ENCODE peak calls at places on chromosomes 13 and 19, in nine cellular contexts. Z is H9, F is endodermal cell, C is brain microvascular endothelial cell, Y is right atrium auricular region, D is suprapubic skin, W is A549, N is lower lobe of right lung, A is IMR-90. L is an unnamed sample.

GRCh38 chr13:110590577-110590976 is 24.8 kb upstream of the NAXD start:
- DNase-seq in Z (no peak), F (peak), C (no peak), Y (no peak), D (no peak), W (no peak), N (peak), A (no peak), L (peak)

GRCh38 chr13:79662882-79663281 is 181.9 kb downstream of the NDFIP2 start:
- DNase-seq in Z (no peak), F (no peak), C (no peak), Y (no peak), D (no peak), W (peak), N (no peak), A (no peak), L (no peak)

GRCh38 chr13:84645196-84646071 is 763.2 kb upstream of the SLITRK1 start:
- DNase-seq in Z (no peak), F (no peak), C (no peak), Y (no peak), D (no peak), W (no peak), N (no peak), A (peak), L (no peak)

GRCh38 chr13:20824762-20825161 is 51.0 kb upstream of the EEF1AKMT1 start:
- DNase-seq in Z (no peak), F (no peak), C (peak), Y (no peak), D (no peak), W (no peak), N (no peak), A (peak), L (no peak)

GRCh38 chr19:53132231-53132991 is at the start of gene ZNF415:
- DNase-seq in Z (peak), F (peak), C (peak), Y (peak), D (no peak), W (no peak), N (peak), A (peak), L (peak)

GRCh38 chr19:28556371-28556770 is 656.6 kb downstream of the UQCRFS1 start:
- DNase-seq in Z (peak), F (peak), C (no peak), Y (no peak), D (no peak), W (no peak), N (no peak), A (no peak), L (no peak)

GRCh38 chr13:38173403-38173802 is 176.2 kb upstream of the UFM1 start:
- DNase-seq in Z (peak), F (peak), C (no peak), Y (no peak), D (no peak), W (no peak), N (no peak), A (no peak), L (no peak)

GRCh38 chr13:79745141-79745540 is 264.2 kb downstream of the NDFIP2 start:
- DNase-seq in Z (no peak), F (no peak), C (no peak), Y (no peak), D (no peak), W (no peak), N (no peak), A (no peak), L (no peak)

GRCh38 chr19:5943623-5944022 is 29.6 kb downstream of the CAPS start:
- DNase-seq in Z (no peak), F (no peak), C (peak), Y (no peak), D (no peak), W (no peak), N (no peak), A (peak), L (no peak)

GRCh38 chr19:2945575-2946184 is 909 bp upstream of the ZNF77 start:
- DNase-seq in Z (no peak), F (no peak), C (no peak), Y (no peak), D (no peak), W (no peak), N (no peak), A (no peak), L (no peak)
- H3K27ac ChIP-seq in Z (no peak), F (no peak), C (peak), Y (peak), D (peak), W (peak), N (peak), A (no peak), L (peak)

GRCh38 chr13:112392719-112393118 is 16.6 kb downstream of the SPACA7 start:
- DNase-seq in Z (no peak), F (no peak), C (no peak), Y (no peak), D (no peak), W (no peak), N (no peak), A (no peak), L (no peak)
- TF ChIP-seq CTCF in Z (peak), F (peak), C (no peak), Y (no peak), D (no peak), W (no peak), N (no peak), A (no peak), L (no peak)

GRCh38 chr19:46862504-46862835 is 1.7 kb downstream of the ARHGAP35 start:
- DNase-seq in Z (no peak), F (no peak), C (no peak), Y (no peak), D (peak), W (no peak), N (no peak), A (no peak), L (no peak)
- H3K27ac ChIP-seq in Z (no peak), F (no peak), C (peak), Y (peak), D (peak), W (peak), N (peak), A (peak), L (peak)

GRCh38 chr19:15437355-15438123 is 12.2 kb downstream of the WIZ start:
- DNase-seq in Z (no peak), F (no peak), C (no peak), Y (no peak), D (no peak), W (no peak), N (no peak), A (peak), L (no peak)
- TF ChIP-seq CTCF in Z (no peak), F (no peak), C (peak), Y (no peak), D (no peak), W (no peak), N (no peak), A (peak), L (peak)

GRCh38 chr19:2455481-2456300 is 1.1 kb downstream of the LMNB2 start:
- DNase-seq in Z (no peak), F (peak), C (no peak), Y (no peak), D (no peak), W (no peak), N (peak), A (no peak), L (no peak)
- H3K27ac ChIP-seq in Z (no peak), F (peak), C (peak), Y (peak), D (no peak), W (peak), N (peak), A (peak), L (peak)